ENCODE peak calls at places on chromosomes 13 and 19, in six cellular contexts. K is HepG2, C is GM12878, Q is A549, E is IMR-90, H is K562. M is an unnamed sample.

GRCh38 chr13:25912961-25913360 is 138.9 kb downstream of the SHISA2 start:
- DNase-seq in K (no peak), C (no peak), Q (no peak), E (no peak), H (no peak), M (no peak)

GRCh38 chr19:46349311-46349993 is 2.6 kb downstream of the PPP5C start:
- DNase-seq in K (no peak), C (no peak), Q (no peak), E (no peak), H (no peak), M (no peak)

GRCh38 chr19:18392417-18392816 is 5.0 kb downstream of the LRRC25 start:
- DNase-seq in K (no peak), C (no peak), Q (no peak), E (no peak), H (peak; percentile 65), M (no peak)

GRCh38 chr13:30870916-30871712 is 35.0 kb upstream of the MEDAG start:
- DNase-seq in K (no peak), C (no peak), Q (no peak), E (no peak), H (no peak), M (no peak)

GRCh38 chr19:38234615-38235014 is 10.6 kb upstream of the DPF1 start:
- DNase-seq in K (no peak), C (no peak), Q (no peak), E (no peak), H (no peak), M (no peak)

GRCh38 chr19:9552902-9553301 is 14.5 kb upstream of the ZNF426 start:
- DNase-seq in K (no peak), C (no peak), Q (no peak), E (no peak), H (no peak), M (no peak)

GRCh38 chr13:98399756-98400155 is 177.2 kb downstream of the STK24 start:
- DNase-seq in K (no peak), C (no peak), Q (no peak), E (no peak), H (no peak), M (no peak)

GRCh38 chr13:76707360-76707759 is 178.8 kb downstream of the KCTD12 start:
- DNase-seq in K (no peak), C (no peak), Q (no peak), E (peak; percentile 78), H (no peak), M (no peak)

GRCh38 chr13:76012091-76012721 is 376.1 kb downstream of the LMO7 start:
- DNase-seq in K (no peak), C (no peak), Q (peak; percentile 38), E (peak; percentile 40), H (no peak), M (no peak)

GRCh38 chr19:40586611-40587010 is 9.9 kb downstream of the SHKBP1 start:
- DNase-seq in K (no peak), C (no peak), Q (no peak), E (no peak), H (no peak), M (no peak)

GRCh38 chr19:55554302-55554701 is 9.0 kb upstream of the SBK3 start:
- DNase-seq in K (no peak), C (no peak), Q (no peak), E (no peak), H (no peak), M (no peak)

GRCh38 chr19:48842744-48843162 is 6.5 kb upstream of the HSD17B14 start:
- DNase-seq in K (peak; percentile 58), C (no peak), Q (peak; percentile 71), E (peak; percentile 48), H (peak; percentile 63), M (peak; percentile 80)

GRCh38 chr13:99132295-99132835 is 68.3 kb upstream of the UBAC2 start:
- DNase-seq in K (no peak), C (no peak), Q (no peak), E (no peak), H (no peak), M (no peak)

GRCh38 chr13:47226516-47226915 is 329.7 kb upstream of the HTR2A start:
- DNase-seq in K (no peak), C (no peak), Q (no peak), E (peak; percentile 42), H (no peak), M (no peak)

GRCh38 chr19:18788782-18789421 is 2.2 kb downstream of the COMP start:
- DNase-seq in K (no peak), C (no peak), Q (no peak), E (no peak), H (no peak), M (no peak)

GRCh38 chr13:32316030-32316344 is 679 bp downstream of the BRCA2 start:
- DNase-seq in K (no peak), C (peak; percentile 66), Q (no peak), E (no peak), H (no peak), M (no peak)

GRCh38 chr13:66805657-66806056 is 424.5 kb downstream of the PCDH9 start:
- DNase-seq in K (no peak), C (no peak), Q (peak; percentile 21), E (peak; percentile 54), H (no peak), M (no peak)

GRCh38 chr13:113364933-113365371 is 1.0 kb upstream of the GRTP1 start:
- DNase-seq in K (no peak), C (no peak), Q (no peak), E (no peak), H (no peak), M (peak; percentile 57)

GRCh38 chr19:13932911-13933393 is 5.3 kb downstream of the PODNL1 start:
- DNase-seq in K (no peak), C (no peak), Q (no peak), E (no peak), H (no peak), M (peak; percentile 18)

GRCh38 chr13:19863323-19864017 is at the start of gene ZMYM5:
- DNase-seq in K (peak; percentile 93), C (peak; percentile 95), Q (peak; percentile 98), E (peak; percentile 99), H (peak; percentile 91), M (peak; percentile 96)

GRCh38 chr19:38949580-38950367 is 19.0 kb downstream of the MRPS12 start:
- DNase-seq in K (no peak), C (no peak), Q (no peak), E (peak; percentile 25), H (no peak), M (peak; percentile 99)

GRCh38 chr19:33496496-33496895 is 25.1 kb downstream of the PEPD start:
- DNase-seq in K (no peak), C (no peak), Q (no peak), E (no peak), H (no peak), M (peak; percentile 27)

GRCh38 chr13:79519252-79519651 is 38.3 kb downstream of the NDFIP2 start:
- DNase-seq in K (no peak), C (no peak), Q (peak; percentile 3), E (peak; percentile 46), H (no peak), M (no peak)

DNA sequence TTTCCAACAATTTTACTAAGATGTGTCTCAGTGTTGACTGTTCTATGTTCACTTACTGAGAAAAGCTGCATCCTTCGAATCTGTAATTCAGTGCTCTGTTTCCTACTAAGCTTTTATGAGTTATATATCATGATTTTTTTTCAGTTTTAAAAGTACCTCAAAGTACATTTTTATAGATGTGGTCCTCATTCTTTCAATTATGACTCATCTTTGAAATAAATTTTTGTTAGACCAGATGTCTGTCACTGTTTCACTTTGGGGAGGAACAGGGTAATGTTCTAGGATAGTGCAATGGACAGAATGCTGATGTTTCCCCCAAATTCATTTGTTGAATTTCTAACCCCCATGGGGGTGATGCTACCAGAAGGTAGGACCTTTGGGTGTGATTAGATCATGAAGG is 74.8 kb downstream of the NALCN start:
- DNase-seq in K (no peak), C (no peak), Q (no peak), E (peak; percentile 12), H (no peak), M (no peak)
- TF ChIP-seq SMC3 in K (no peak), C (no peak), Q (no peak), E (no peak), H (no peak), M (no peak)

DNA sequence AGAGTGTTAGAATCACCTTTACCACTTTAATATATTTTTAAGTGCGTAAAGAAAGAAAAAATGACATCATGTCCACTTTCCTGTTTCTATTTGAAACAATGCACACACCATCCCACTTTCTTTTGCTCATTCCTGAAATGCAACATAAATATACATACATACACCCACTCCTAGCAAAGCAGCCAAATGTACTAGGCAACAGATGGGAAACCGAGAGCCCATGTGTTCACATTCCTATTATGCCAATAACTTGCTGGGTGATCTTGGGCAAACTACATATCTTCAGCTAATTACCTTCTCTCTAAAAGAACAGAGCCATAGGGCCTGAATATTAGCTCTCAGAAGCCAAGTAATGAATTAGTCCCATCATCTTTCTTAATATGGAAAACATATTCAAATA is 610.7 kb upstream of the ATXN8OS start:
- DNase-seq in K (no peak), C (no peak), Q (no peak), E (no peak), H (no peak), M (no peak)
- TF ChIP-seq SMC3 in K (no peak), C (no peak), Q (no peak), E (no peak), H (no peak), M (no peak)

GRCh38 chr19:28494466-28494865 is 718.5 kb downstream of the UQCRFS1 start:
- DNase-seq in K (no peak), C (no peak), Q (no peak), E (no peak), H (no peak), M (no peak)
- TF ChIP-seq SMC3 in K (no peak), C (no peak), Q (no peak), E (no peak), H (no peak), M (no peak)

GRCh38 chr13:40236566-40237168 is 429.8 kb downstream of the FOXO1 start:
- DNase-seq in K (no peak), C (no peak), Q (no peak), E (no peak), H (no peak), M (no peak)

GRCh38 chr13:40232321-40232720 is 434.1 kb downstream of the FOXO1 start:
- DNase-seq in K (no peak), C (no peak), Q (no peak), E (no peak), H (no peak), M (no peak)

GRCh38 chr13:40231311-40231710 is 435.1 kb downstream of the FOXO1 start:
- DNase-seq in K (no peak), C (no peak), Q (no peak), E (no peak), H (no peak), M (no peak)

GRCh38 chr13:40235160-40235796 is 431.2 kb downstream of the FOXO1 start:
- DNase-seq in K (no peak), C (no peak), Q (no peak), E (no peak), H (no peak), M (no peak)

DNA sequence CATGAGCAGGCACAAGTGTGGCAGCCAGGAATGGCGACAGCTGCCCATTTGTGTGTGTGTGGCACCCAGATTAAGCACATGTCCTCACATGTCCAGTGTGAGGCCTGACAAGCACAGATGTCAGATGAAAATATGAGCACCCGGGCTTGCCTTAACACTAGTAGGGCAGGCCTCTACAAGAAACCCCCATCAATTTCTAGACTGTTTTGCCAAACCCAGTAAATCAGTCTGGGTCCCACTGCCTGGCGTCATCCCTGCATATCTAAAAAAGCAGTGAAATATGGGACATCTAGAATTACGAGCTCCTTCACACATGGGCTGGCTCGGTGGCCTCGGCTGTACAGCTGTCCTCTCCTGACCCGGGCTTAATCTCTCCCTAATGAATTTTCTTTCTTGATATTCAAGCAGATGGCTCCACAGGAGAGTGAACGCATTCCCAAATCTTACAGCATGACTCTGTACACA is 432.7 kb downstream of the FOXO1 start:
- DNase-seq in K (no peak), C (no peak), Q (no peak), E (no peak), H (no peak), M (no peak)
- TF ChIP-seq SMC3 in K (no peak), C (no peak), Q (no peak), E (no peak), H (no peak), M (no peak)

GRCh38 chr13:110405597-110406450 is 98.7 kb downstream of the COL4A2 start:
- DNase-seq in K (no peak), C (no peak), Q (no peak), E (peak; percentile 89), H (no peak), M (no peak)
- TF ChIP-seq SMC3 in K (no peak), C (no peak), Q (no peak), E (no peak), H (no peak), M (no peak)

M was measured in SK-N-SH.